ENCODE peak calls at places on chromosomes 1 and 21, in eight cellular contexts. One of them, this sample, is unnamed.

GRCh38 chr21:42147386-42148020 is 71.4 kb upstream of the ABCG1 start:
- DNase-seq in glutamatergic neuron: no peak
- DNase-seq in heart right ventricle: no peak
- DNase-seq in left ventricle myocardium inferior: no peak
- DNase-seq in CD8-positive, alpha-beta T cell: no peak
- DNase-seq in OCI-LY7: no peak
- DNase-seq in neural progenitor cell: no peak
- DNase-seq in thyroid gland: no peak
- DNase-seq in this sample: no peak

GRCh38 chr1:153395776-153396175 is 4.9 kb upstream of the S100A8 start:
- DNase-seq in left ventricle myocardium inferior: no peak
- DNase-seq in neural progenitor cell: no peak
- DNase-seq in heart right ventricle: no peak
- DNase-seq in OCI-LY7: no peak
- DNase-seq in glutamatergic neuron: no peak
- DNase-seq in thyroid gland: no peak
- DNase-seq in CD8-positive, alpha-beta T cell: no peak
- DNase-seq in this sample: peak

GRCh38 chr21:37829447-37829846 is 86.8 kb downstream of the KCNJ6 start:
- DNase-seq in OCI-LY7: no peak
- DNase-seq in neural progenitor cell: no peak
- DNase-seq in left ventricle myocardium inferior: no peak
- DNase-seq in CD8-positive, alpha-beta T cell: no peak
- DNase-seq in thyroid gland: no peak
- DNase-seq in glutamatergic neuron: no peak
- DNase-seq in heart right ventricle: no peak
- DNase-seq in this sample: no peak

GRCh38 chr1:235160395-235160964 is 570 bp downstream of the RBM34 start:
- DNase-seq in thyroid gland: no peak
- DNase-seq in glutamatergic neuron: no peak
- DNase-seq in left ventricle myocardium inferior: no peak
- DNase-seq in CD8-positive, alpha-beta T cell: no peak
- DNase-seq in OCI-LY7: peak
- DNase-seq in neural progenitor cell: no peak
- DNase-seq in heart right ventricle: no peak
- DNase-seq in this sample: no peak

GRCh38 chr1:198620951-198621824 is 17.7 kb upstream of the PTPRC start:
- DNase-seq in heart right ventricle: no peak
- DNase-seq in glutamatergic neuron: no peak
- DNase-seq in left ventricle myocardium inferior: no peak
- DNase-seq in thyroid gland: no peak
- DNase-seq in CD8-positive, alpha-beta T cell: peak
- DNase-seq in OCI-LY7: peak
- DNase-seq in neural progenitor cell: no peak
- DNase-seq in this sample: no peak

GRCh38 chr21:42513985-42514882 is 582 bp downstream of the SLC37A1 start:
- DNase-seq in left ventricle myocardium inferior: peak
- DNase-seq in OCI-LY7: peak
- DNase-seq in CD8-positive, alpha-beta T cell: peak
- DNase-seq in heart right ventricle: peak
- DNase-seq in thyroid gland: peak
- DNase-seq in glutamatergic neuron: peak
- DNase-seq in neural progenitor cell: peak
- DNase-seq in this sample: no peak

GRCh38 chr1:190001187-190001586 is 476.5 kb downstream of the BRINP3 start:
- DNase-seq in OCI-LY7: no peak
- DNase-seq in CD8-positive, alpha-beta T cell: no peak
- DNase-seq in thyroid gland: no peak
- DNase-seq in glutamatergic neuron: no peak
- DNase-seq in neural progenitor cell: no peak
- DNase-seq in heart right ventricle: no peak
- DNase-seq in left ventricle myocardium inferior: no peak
- DNase-seq in this sample: no peak

GRCh38 chr1:28129150-28129549 is 40.7 kb upstream of the EYA3 start:
- DNase-seq in neural progenitor cell: no peak
- DNase-seq in glutamatergic neuron: no peak
- DNase-seq in thyroid gland: peak
- DNase-seq in OCI-LY7: no peak
- DNase-seq in heart right ventricle: no peak
- DNase-seq in left ventricle myocardium inferior: no peak
- DNase-seq in CD8-positive, alpha-beta T cell: no peak
- DNase-seq in this sample: no peak

GRCh38 chr1:901108-901859 is 22.4 kb upstream of the SAMD11 start:
- DNase-seq in thyroid gland: no peak
- DNase-seq in heart right ventricle: no peak
- DNase-seq in glutamatergic neuron: no peak
- DNase-seq in neural progenitor cell: peak
- DNase-seq in left ventricle myocardium inferior: no peak
- DNase-seq in OCI-LY7: no peak
- DNase-seq in CD8-positive, alpha-beta T cell: no peak
- DNase-seq in this sample: peak

GRCh38 chr1:236287757-236288619 is 6.2 kb upstream of the ERO1B start:
- DNase-seq in heart right ventricle: no peak
- DNase-seq in glutamatergic neuron: peak
- DNase-seq in neural progenitor cell: peak
- DNase-seq in OCI-LY7: no peak
- DNase-seq in CD8-positive, alpha-beta T cell: no peak
- DNase-seq in left ventricle myocardium inferior: no peak
- DNase-seq in thyroid gland: no peak
- DNase-seq in this sample: no peak

GRCh38 chr1:64898107-64898861 is 68.1 kb downstream of the JAK1 start:
- DNase-seq in CD8-positive, alpha-beta T cell: peak
- DNase-seq in glutamatergic neuron: no peak
- DNase-seq in heart right ventricle: peak
- DNase-seq in thyroid gland: peak
- DNase-seq in OCI-LY7: peak
- DNase-seq in neural progenitor cell: no peak
- DNase-seq in left ventricle myocardium inferior: peak
- DNase-seq in this sample: peak

GRCh38 chr1:10402729-10403274 is 3.9 kb downstream of the PGD start:
- DNase-seq in glutamatergic neuron: no peak
- DNase-seq in OCI-LY7: no peak
- DNase-seq in left ventricle myocardium inferior: no peak
- DNase-seq in thyroid gland: no peak
- DNase-seq in CD8-positive, alpha-beta T cell: no peak
- DNase-seq in neural progenitor cell: no peak
- DNase-seq in heart right ventricle: no peak
- DNase-seq in this sample: no peak

GRCh38 chr1:10398734-10399486 is at the start of gene PGD:
- DNase-seq in CD8-positive, alpha-beta T cell: peak
- DNase-seq in glutamatergic neuron: peak
- DNase-seq in neural progenitor cell: peak
- DNase-seq in heart right ventricle: peak
- DNase-seq in OCI-LY7: peak
- DNase-seq in thyroid gland: peak
- DNase-seq in left ventricle myocardium inferior: peak
- DNase-seq in this sample: peak

GRCh38 chr1:10399487-10399917 is 638 bp downstream of the PGD start:
- DNase-seq in neural progenitor cell: no peak
- DNase-seq in thyroid gland: no peak
- DNase-seq in left ventricle myocardium inferior: peak
- DNase-seq in CD8-positive, alpha-beta T cell: no peak
- DNase-seq in OCI-LY7: peak
- DNase-seq in glutamatergic neuron: peak
- DNase-seq in heart right ventricle: no peak
- DNase-seq in this sample: no peak

GRCh38 chr1:10400013-10400412 is 1.1 kb downstream of the PGD start:
- DNase-seq in heart right ventricle: no peak
- DNase-seq in CD8-positive, alpha-beta T cell: no peak
- DNase-seq in neural progenitor cell: no peak
- DNase-seq in glutamatergic neuron: no peak
- DNase-seq in left ventricle myocardium inferior: no peak
- DNase-seq in OCI-LY7: no peak
- DNase-seq in thyroid gland: no peak
- DNase-seq in this sample: no peak

GRCh38 chr1:10401281-10401680 is 2.4 kb downstream of the PGD start:
- DNase-seq in glutamatergic neuron: no peak
- DNase-seq in OCI-LY7: no peak
- DNase-seq in neural progenitor cell: no peak
- DNase-seq in heart right ventricle: no peak
- DNase-seq in CD8-positive, alpha-beta T cell: no peak
- DNase-seq in left ventricle myocardium inferior: no peak
- DNase-seq in thyroid gland: no peak
- DNase-seq in this sample: no peak
- TF ChIP-seq CTCF in glutamatergic neuron: no peak
- TF ChIP-seq CTCF in OCI-LY7: no peak
- TF ChIP-seq CTCF in neural progenitor cell: no peak
- TF ChIP-seq CTCF in heart right ventricle: no peak
- TF ChIP-seq CTCF in CD8-positive, alpha-beta T cell: no peak
- TF ChIP-seq CTCF in left ventricle myocardium inferior: no peak
- TF ChIP-seq CTCF in thyroid gland: no peak
- TF ChIP-seq CTCF in this sample: no peak

DNA sequence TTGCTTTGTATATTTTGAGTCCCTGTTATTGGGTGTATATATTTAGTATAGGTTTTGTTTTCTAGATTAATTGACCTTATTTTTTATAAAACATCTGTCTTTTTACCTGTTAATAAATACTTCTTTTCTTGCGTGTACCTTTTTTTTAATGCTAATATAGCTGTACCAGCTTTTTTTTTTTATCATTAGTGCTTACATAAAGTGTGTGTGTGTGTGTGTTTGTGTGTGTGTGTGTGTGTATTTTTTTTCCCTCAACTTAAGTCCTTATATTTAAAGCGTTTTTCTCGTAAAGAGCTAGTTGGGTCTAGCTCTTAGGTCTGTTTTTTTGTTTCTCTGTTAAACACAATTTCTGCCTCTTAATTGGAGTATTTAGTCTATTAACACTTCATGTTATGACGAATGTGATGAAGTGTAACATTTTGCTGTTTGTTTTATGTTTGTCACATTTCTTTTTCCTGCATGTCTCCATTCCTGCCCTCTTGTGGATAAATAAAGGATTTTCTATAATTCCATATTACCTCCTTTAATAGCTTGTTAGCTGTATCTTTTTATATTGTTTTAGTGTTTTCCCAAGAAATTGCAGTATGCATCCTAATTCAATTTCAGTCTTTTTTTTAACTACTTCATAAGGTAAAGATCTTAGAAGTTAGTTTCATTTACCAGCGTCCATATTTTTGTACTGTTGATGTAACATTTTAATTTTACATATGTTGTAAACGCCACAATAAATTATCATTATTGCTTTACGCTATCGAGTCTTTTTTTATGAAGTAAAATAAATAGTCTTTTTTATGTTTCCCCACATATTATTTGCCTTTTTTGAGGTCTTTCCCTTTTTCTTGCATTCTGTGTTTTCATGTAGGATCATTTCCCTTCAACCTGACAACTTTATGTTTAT is 4.3 kb downstream of the PRMT2 start:
- DNase-seq in CD8-positive, alpha-beta T cell: no peak
- DNase-seq in glutamatergic neuron: no peak
- DNase-seq in left ventricle myocardium inferior: no peak
- DNase-seq in heart right ventricle: no peak
- DNase-seq in neural progenitor cell: no peak
- DNase-seq in OCI-LY7: peak
- DNase-seq in thyroid gland: no peak
- DNase-seq in this sample: no peak
- TF ChIP-seq CTCF in CD8-positive, alpha-beta T cell: peak
- TF ChIP-seq CTCF in glutamatergic neuron: peak
- TF ChIP-seq CTCF in left ventricle myocardium inferior: peak
- TF ChIP-seq CTCF in heart right ventricle: peak
- TF ChIP-seq CTCF in neural progenitor cell: peak
- TF ChIP-seq CTCF in OCI-LY7: peak
- TF ChIP-seq CTCF in thyroid gland: peak
- TF ChIP-seq CTCF in this sample: peak

GRCh38 chr1:159802060-159802459 is at the start of gene FCRL6:
- DNase-seq in neural progenitor cell: no peak
- DNase-seq in OCI-LY7: no peak
- DNase-seq in thyroid gland: no peak
- DNase-seq in heart right ventricle: no peak
- DNase-seq in glutamatergic neuron: no peak
- DNase-seq in CD8-positive, alpha-beta T cell: no peak
- DNase-seq in left ventricle myocardium inferior: no peak
- DNase-seq in this sample: no peak

GRCh38 chr1:159803946-159804695 is 2.0 kb downstream of the FCRL6 start:
- DNase-seq in thyroid gland: no peak
- DNase-seq in glutamatergic neuron: no peak
- DNase-seq in neural progenitor cell: no peak
- DNase-seq in OCI-LY7: no peak
- DNase-seq in CD8-positive, alpha-beta T cell: no peak
- DNase-seq in left ventricle myocardium inferior: no peak
- DNase-seq in heart right ventricle: no peak
- DNase-seq in this sample: no peak

GRCh38 chr1:159799446-159799985 is 2.6 kb upstream of the FCRL6 start:
- DNase-seq in neural progenitor cell: no peak
- DNase-seq in glutamatergic neuron: no peak
- DNase-seq in heart right ventricle: no peak
- DNase-seq in left ventricle myocardium inferior: no peak
- DNase-seq in OCI-LY7: no peak
- DNase-seq in thyroid gland: no peak
- DNase-seq in CD8-positive, alpha-beta T cell: no peak
- DNase-seq in this sample: no peak

GRCh38 chr1:159800177-159800935 is 1.8 kb upstream of the FCRL6 start:
- DNase-seq in glutamatergic neuron: no peak
- DNase-seq in neural progenitor cell: no peak
- DNase-seq in CD8-positive, alpha-beta T cell: peak
- DNase-seq in thyroid gland: no peak
- DNase-seq in left ventricle myocardium inferior: no peak
- DNase-seq in OCI-LY7: no peak
- DNase-seq in heart right ventricle: no peak
- DNase-seq in this sample: no peak

GRCh38 chr1:159804924-159805323 is 2.8 kb downstream of the FCRL6 start:
- DNase-seq in glutamatergic neuron: no peak
- DNase-seq in left ventricle myocardium inferior: no peak
- DNase-seq in CD8-positive, alpha-beta T cell: no peak
- DNase-seq in thyroid gland: no peak
- DNase-seq in OCI-LY7: no peak
- DNase-seq in neural progenitor cell: no peak
- DNase-seq in heart right ventricle: no peak
- DNase-seq in this sample: no peak
- TF ChIP-seq CTCF in glutamatergic neuron: no peak
- TF ChIP-seq CTCF in left ventricle myocardium inferior: no peak
- TF ChIP-seq CTCF in CD8-positive, alpha-beta T cell: no peak
- TF ChIP-seq CTCF in thyroid gland: no peak
- TF ChIP-seq CTCF in OCI-LY7: no peak
- TF ChIP-seq CTCF in neural progenitor cell: no peak
- TF ChIP-seq CTCF in heart right ventricle: no peak
- TF ChIP-seq CTCF in this sample: no peak

DNA sequence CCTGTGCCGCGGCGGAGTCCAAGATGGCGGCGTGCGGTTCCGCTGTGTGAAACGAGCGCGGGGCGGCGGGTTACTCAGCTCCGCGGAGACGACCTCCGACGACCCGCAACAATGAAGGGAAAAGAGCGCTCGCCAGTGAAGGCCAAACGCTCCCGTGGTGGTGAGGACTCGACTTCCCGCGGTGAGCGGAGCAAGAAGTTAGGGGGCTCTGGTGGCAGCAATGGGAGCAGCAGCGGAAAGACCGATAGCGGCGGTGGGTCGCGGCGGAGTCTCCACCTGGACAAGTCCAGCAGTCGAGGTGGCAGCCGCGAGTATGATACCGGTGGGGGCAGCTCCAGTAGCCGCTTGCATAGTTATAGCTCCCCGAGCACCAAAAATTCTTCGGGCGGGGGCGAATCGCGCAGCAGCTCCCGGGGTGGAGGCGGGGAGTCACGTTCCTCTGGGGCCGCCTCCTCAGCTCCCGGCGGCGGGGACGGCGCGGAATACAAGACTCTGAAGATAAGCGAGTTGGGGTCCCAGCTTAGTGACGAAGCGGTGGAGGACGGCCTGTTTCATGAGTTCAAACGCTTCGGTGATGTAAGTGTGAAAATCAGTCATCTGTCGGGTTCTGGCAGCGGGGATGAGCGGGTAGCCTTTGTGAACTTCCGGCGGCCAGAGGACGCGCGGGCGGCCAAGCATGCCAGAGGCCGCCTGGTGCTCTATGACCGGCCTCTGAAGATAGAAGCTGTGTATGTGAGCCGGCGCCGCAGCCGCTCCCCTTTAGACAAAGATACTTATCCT is 440 bp downstream of the RBM15 start:
- DNase-seq in glutamatergic neuron: peak
- DNase-seq in neural progenitor cell: peak
- DNase-seq in thyroid gland: peak
- DNase-seq in left ventricle myocardium inferior: peak
- DNase-seq in heart right ventricle: peak
- DNase-seq in CD8-positive, alpha-beta T cell: peak
- DNase-seq in OCI-LY7: peak
- DNase-seq in this sample: peak
- TF ChIP-seq CTCF in glutamatergic neuron: peak
- TF ChIP-seq CTCF in neural progenitor cell: peak
- TF ChIP-seq CTCF in thyroid gland: peak
- TF ChIP-seq CTCF in left ventricle myocardium inferior: peak
- TF ChIP-seq CTCF in heart right ventricle: peak
- TF ChIP-seq CTCF in CD8-positive, alpha-beta T cell: peak
- TF ChIP-seq CTCF in OCI-LY7: peak
- TF ChIP-seq CTCF in this sample: peak